ENCODE peak calls at places on chromosomes 7 and 10, in six cellular contexts. C, A, H, P, K and G are unnamed samples. For H3K9me3, the result is how much of the 10 kb centered on the place peaks cover.

GRCh38 chr10:126904807-126905686 is at the start of gene DOCK1:
- DNase-seq in C (no peak), A (peak), H (peak), P (no peak), K (peak), G (no peak)

GRCh38 chr7:90723866-90724265 is 127.7 kb downstream of the CDK14 start:
- DNase-seq in C (no peak), A (no peak), H (no peak), P (no peak), K (no peak), G (no peak)

GRCh38 chr10:59585046-59585700 is 124.5 kb downstream of the SLC16A9 start:
- DNase-seq in C (no peak), A (no peak), H (no peak), P (no peak), K (no peak), G (no peak)

GRCh38 chr7:128410092-128410665 is 397 bp upstream of the IMPDH1 start:
- DNase-seq in C (peak), A (no peak), H (peak), P (peak), K (peak), G (peak)

GRCh38 chr10:29332061-29332760 is 43.3 kb downstream of the LYZL1 start:
- DNase-seq in C (no peak), A (no peak), H (no peak), P (no peak), K (no peak), G (no peak)

GRCh38 chr10:69014171-69014570 is 25.6 kb downstream of the KIFBP start:
- DNase-seq in C (no peak), A (no peak), H (no peak), P (no peak), K (no peak), G (no peak)

GRCh38 chr10:122939819-122940543 is 14.0 kb downstream of the C10orf88 start:
- DNase-seq in C (no peak), A (no peak), H (no peak), P (no peak), K (no peak), G (no peak)

GRCh38 chr10:13983035-13983434 is 347.7 kb downstream of the FRMD4A start:
- DNase-seq in C (no peak), A (peak), H (peak), P (no peak), K (no peak), G (no peak)

GRCh38 chr7:132723506-132724081 is 147.3 kb upstream of the PLXNA4 start:
- DNase-seq in C (no peak), A (no peak), H (no peak), P (no peak), K (no peak), G (no peak)

GRCh38 chr7:35035511-35035921 is 1.8 kb downstream of the DPY19L1 start:
- DNase-seq in C (no peak), A (no peak), H (no peak), P (no peak), K (no peak), G (no peak)

GRCh38 chr7:4681922-4682620 is at the start of gene FOXK1:
- DNase-seq in C (peak), A (peak), H (peak), P (peak), K (peak), G (peak)

GRCh38 chr10:44724415-44725174 is 186.5 kb upstream of the TMEM72 start:
- DNase-seq in C (no peak), A (no peak), H (peak), P (no peak), K (no peak), G (no peak)

GRCh38 chr10:79331709-79332108 is 15.6 kb upstream of the PPIF start:
- DNase-seq in C (peak), A (no peak), H (no peak), P (peak), K (no peak), G (peak)

GRCh38 chr10:24784923-24785322 is 61.2 kb upstream of the ARHGAP21 start:
- DNase-seq in C (no peak), A (no peak), H (no peak), P (no peak), K (no peak), G (no peak)

GRCh38 chr7:90917536-90917935 is 321.4 kb downstream of the CDK14 start:
- DNase-seq in C (no peak), A (no peak), H (no peak), P (no peak), K (no peak), G (no peak)

GRCh38 chr7:28853834-28854749 is 104.0 kb downstream of the TRIL start:
- DNase-seq in C (peak), A (peak), H (peak), P (peak), K (peak), G (peak)

GRCh38 chr10:94042001-94042813 is 48.5 kb downstream of the PLCE1 start:
- DNase-seq in C (no peak), A (no peak), H (no peak), P (no peak), K (no peak), G (no peak)

GRCh38 chr10:17423641-17424186 is 30.7 kb downstream of the ST8SIA6 start:
- DNase-seq in C (no peak), A (no peak), H (no peak), P (no peak), K (no peak), G (no peak)

GRCh38 chr10:125026974-125027735 is 85.2 kb downstream of the ZRANB1 start:
- DNase-seq in C (no peak), A (no peak), H (no peak), P (no peak), K (peak), G (no peak)

GRCh38 chr7:144437370-144438191 is 34.1 kb upstream of the NOBOX start:
- DNase-seq in C (peak), A (peak), H (peak), P (no peak), K (peak), G (peak)

GRCh38 chr7:131190146-131190545 is 137.5 kb upstream of the MKLN1 start:
- DNase-seq in C (no peak), A (no peak), H (no peak), P (no peak), K (no peak), G (no peak)

GRCh38 chr10:46097576-46098317 is 51.7 kb upstream of the MSMB start:
- DNase-seq in C (no peak), A (no peak), H (no peak), P (no peak), K (no peak), G (no peak)

GRCh38 chr10:77873558-77874380 is 52.8 kb downstream of the DLG5 start:
- DNase-seq in C (no peak), A (no peak), H (peak), P (no peak), K (peak), G (no peak)

GRCh38 chr10:132884041-132884440 is 58.3 kb downstream of the CFAP46 start:
- DNase-seq in C (no peak), A (peak), H (peak), P (peak), K (peak), G (no peak)

GRCh38 chr7:157664866-157665633 is 328.2 kb downstream of the DNAJB6 start:
- DNase-seq in C (no peak), A (no peak), H (no peak), P (no peak), K (no peak), G (no peak)
- H3K9me3 ChIP-seq in C (under half), A (under half), H (under half), P (under half), K (under half), G (under half)

DNA sequence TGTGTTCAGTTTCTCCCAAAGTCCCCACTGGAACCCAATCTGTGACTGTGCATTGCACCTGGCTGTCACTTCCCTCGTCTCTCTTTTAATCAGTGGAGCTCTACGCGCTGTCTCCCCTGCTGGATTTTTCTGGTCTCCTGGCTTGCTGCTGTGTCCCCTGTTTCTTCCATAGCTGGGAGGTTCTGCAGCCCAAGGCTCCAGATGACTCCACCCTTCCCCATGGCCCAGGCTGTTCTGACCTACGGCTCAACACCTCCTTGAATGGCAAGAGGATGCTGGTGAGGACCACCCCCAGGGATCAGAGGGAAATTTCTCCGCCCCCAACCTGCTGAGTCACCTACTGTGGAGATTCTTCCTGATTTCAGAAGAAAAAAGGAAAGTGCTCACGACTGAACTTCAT is 961.4 kb upstream of the ZNF722 start:
- DNase-seq in C (no peak), A (no peak), H (no peak), P (no peak), K (no peak), G (no peak)
- H3K9me3 ChIP-seq in C (under half), A (under half), H (under half), P (under half), K (under half), G (under half)

DNA sequence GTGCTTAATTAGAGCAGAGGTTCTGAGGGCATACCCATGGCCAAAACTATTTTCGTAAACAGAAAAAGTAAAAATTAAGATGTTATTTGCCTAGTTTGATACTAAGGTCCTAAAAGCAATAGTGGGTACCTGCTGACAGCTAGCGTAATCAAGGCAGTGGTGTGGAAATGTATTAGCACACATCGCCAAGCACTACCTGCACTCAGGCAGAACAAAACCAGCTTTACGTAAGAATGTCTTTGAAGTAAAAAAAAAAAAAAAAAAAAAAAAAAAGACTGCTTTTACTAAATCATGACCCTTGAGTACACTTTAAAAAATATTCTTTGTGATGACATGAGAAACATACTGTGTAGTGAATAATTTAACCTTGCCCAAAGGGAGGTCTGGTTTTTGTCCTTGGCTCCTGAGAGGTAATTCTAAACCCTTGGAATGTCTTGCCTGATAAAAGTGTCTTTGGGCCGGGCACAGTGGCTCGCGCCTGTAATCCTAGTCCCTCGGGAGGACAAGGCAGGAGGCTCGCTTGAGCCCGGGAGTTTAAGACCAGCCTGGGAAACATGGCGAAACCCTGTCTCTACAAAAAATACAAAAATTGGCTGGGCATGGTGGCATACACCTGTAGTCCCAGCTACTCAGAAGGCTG is 12.7 kb downstream of the XRCC2 start:
- DNase-seq in C (no peak), A (no peak), H (no peak), P (no peak), K (no peak), G (no peak)
- H3K9me3 ChIP-seq in C (under half), A (under half), H (under half), P (under half), K (under half), G (under half)

GRCh38 chr10:97468162-97468561 is 22.2 kb downstream of the ZDHHC16 start:
- DNase-seq in C (no peak), A (peak), H (no peak), P (no peak), K (no peak), G (no peak)
- H3K9me3 ChIP-seq in C (under half), A (under half), H (under half), P (under half), K (under half), G (under half)

DNA sequence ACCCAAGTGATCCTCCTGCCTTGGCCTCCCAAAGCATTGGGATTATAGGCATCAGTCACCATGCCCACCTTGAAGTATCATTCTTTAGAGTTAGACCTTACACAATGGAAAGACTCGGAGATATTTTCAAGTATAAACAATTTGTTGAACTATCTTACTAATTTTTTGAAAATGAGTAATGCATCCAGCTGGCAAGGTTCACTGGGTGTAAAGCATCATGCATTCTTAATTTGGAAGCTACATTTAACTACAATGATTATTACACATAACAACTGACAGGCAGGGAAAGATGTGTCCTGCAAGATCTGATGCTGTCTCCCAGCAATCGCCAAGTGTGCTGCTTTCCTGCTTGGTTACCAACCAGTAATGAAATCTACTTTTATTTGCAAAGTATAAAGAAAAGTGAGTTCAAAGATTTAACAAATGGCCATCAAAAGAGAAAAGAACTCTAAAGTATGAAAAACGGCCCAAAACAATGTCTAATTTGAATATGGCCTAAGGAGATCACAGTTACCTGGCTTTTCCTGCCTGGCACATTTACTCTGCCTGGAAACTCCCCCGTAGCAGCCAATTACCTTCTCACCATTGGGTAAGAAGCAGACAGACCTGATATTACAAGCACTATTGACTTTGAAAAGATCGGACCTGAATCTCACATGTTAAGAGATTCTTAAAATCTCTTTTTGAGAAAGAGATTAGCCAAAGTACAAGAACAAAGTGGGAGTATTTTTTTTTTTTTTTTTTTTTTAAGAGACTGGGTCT is 59.3 kb upstream of the NMT2 start:
- DNase-seq in C (no peak), A (no peak), H (no peak), P (no peak), K (no peak), G (no peak)
- H3K9me3 ChIP-seq in C (under half), A (under half), H (under half), P (under half), K (under half), G (under half)

DNA sequence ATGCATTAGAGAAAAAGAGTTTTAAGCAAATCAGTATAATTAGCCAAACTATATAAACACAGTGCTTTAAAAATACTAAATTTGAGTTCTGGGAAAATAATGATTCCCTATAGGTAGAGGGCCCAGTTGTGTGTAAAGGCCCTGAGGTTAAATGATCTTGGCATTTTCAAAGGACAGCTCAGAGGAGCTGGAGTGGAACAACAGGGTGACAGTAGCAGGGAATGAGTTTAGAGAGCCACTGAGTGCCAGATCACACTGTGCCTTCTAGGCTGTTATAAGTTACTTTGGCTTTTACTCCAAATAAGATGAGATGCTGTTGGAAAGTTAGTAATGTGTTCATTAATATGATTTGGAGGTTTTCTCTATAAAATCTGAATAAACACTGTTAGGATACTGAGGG is 34.6 kb downstream of the VWDE start:
- DNase-seq in C (no peak), A (no peak), H (no peak), P (no peak), K (no peak), G (no peak)
- H3K9me3 ChIP-seq in C (under half), A (under half), H (under half), P (under half), K (under half), G (under half)

GRCh38 chr10:113020838-113021237 is 70.8 kb downstream of the TCF7L2 start:
- DNase-seq in C (no peak), A (peak), H (peak), P (no peak), K (no peak), G (no peak)
- H3K9me3 ChIP-seq in C (under half), A (under half), H (under half), P (under half), K (under half), G (under half)

GRCh38 chr10:107806006-107806405 is 641.5 kb upstream of the SORCS1 start:
- DNase-seq in C (no peak), A (no peak), H (no peak), P (no peak), K (no peak), G (no peak)
- H3K9me3 ChIP-seq in C (under half), A (under half), H (under half), P (under half), K (under half), G (under half)

DNA sequence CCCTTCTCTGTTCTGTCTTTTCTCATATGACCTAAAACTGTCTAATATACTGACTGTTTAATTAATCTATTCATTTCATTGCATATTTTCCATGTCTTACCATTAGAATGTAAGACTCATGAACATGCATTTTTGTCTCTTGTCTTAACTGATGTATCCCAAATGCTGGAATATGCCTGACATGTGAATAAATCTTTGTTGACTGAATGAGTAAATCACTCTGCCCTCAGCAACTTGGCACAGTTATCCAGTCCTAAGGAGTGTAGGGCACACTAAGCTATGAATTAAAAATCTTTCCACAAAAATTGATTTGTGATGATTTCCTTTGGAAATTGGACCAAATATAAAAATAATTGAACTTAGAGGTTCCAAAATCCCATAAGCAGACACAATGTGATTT is 111.3 kb downstream of the ETV1 start:
- DNase-seq in C (no peak), A (no peak), H (no peak), P (no peak), K (no peak), G (no peak)
- H3K9me3 ChIP-seq in C (under half), A (under half), H (under half), P (under half), K (under half), G (under half)